ENCODE peak calls at places on chromosome 14, in ten cellular contexts. R is AG04449; V is stimulated activated CD4-positive, alpha-beta T cell treated with anti-CD3 and anti-CD28 coated beads, Interleukin-15, amount 100 ng/mL, for 24 hours; D is stimulated activated CD8-positive, alpha-beta memory T cell treated with anti-CD3 and anti-CD28 coated beads, Interleukin-15, amount 100 ng/mL, for 24 hours; L is HepG2; A is GM13977; E is Peyer's patch; Z is NCI-H526; S is T-cell; H is T-helper 2 cell treated with Interferon-gamma antibody and Interleukin-4, amounts not matched to agents 5 μg/mL and 100 μg/mL, for 36 hours. T is an unnamed sample.

GRCh38 chr14:31229009-31229408 is 21.4 kb upstream of the HECTD1 start:
- DNase-seq in L (no peak), S (no peak), E (no peak), R (no peak), Z (no peak), H (no peak), V (no peak), A (peak; percentile 69), D (no peak), T (no peak)

GRCh38 chr14:105944632-105945610 is 418.5 kb downstream of the TMEM121 start:
- DNase-seq in V (peak; percentile 90), L (peak; percentile 67), Z (peak; percentile 53), S (peak; percentile 43), R (no peak), A (peak; percentile 53), D (peak; percentile 75), H (peak; percentile 73), E (peak; percentile 71), T (peak; percentile 35)

GRCh38 chr14:39426605-39427004 is 5.6 kb downstream of the FBXO33 start:
- DNase-seq in D (no peak), L (peak; percentile 56), A (no peak), Z (no peak), R (no peak), V (no peak), H (no peak), S (no peak), E (no peak), T (peak; percentile 20)

GRCh38 chr14:74401504-74402241 is 24.3 kb downstream of the SYNDIG1L start:
- DNase-seq in D (peak; percentile 8), E (peak; percentile 88), R (no peak), S (peak; percentile 60), V (peak; percentile 70), Z (no peak), L (no peak), H (peak; percentile 29), A (peak; percentile 84), T (no peak)

GRCh38 chr14:68018598-68018997 is 199.0 kb downstream of the RAD51B start:
- DNase-seq in L (peak; percentile 30), Z (peak; percentile 76), R (no peak), A (no peak), S (no peak), D (no peak), H (no peak), V (no peak), E (no peak), T (no peak)

GRCh38 chr14:106372870-106373657 is 846.7 kb downstream of the TMEM121 start:
- DNase-seq in V (peak; percentile 89), R (no peak), H (peak; percentile 72), S (peak; percentile 67), Z (peak; percentile 67), L (peak; percentile 42), E (peak; percentile 88), D (peak; percentile 45), A (peak; percentile 72), T (peak; percentile 69)

GRCh38 chr14:20799444-20799843 is 3.2 kb downstream of the RNASE1 start:
- DNase-seq in Z (no peak), R (no peak), L (no peak), H (no peak), E (no peak), S (no peak), V (no peak), A (no peak), D (no peak), T (no peak)

GRCh38 chr14:33990790-33991189 is 39.9 kb upstream of the EGLN3 start:
- DNase-seq in L (no peak), R (no peak), H (no peak), Z (no peak), V (no peak), S (no peak), E (no peak), A (no peak), D (no peak), T (no peak)

GRCh38 chr14:100623961-100624360 is 36.7 kb upstream of the BEGAIN start:
- DNase-seq in S (no peak), A (no peak), D (no peak), V (no peak), Z (no peak), H (no peak), R (no peak), L (no peak), E (no peak), T (no peak)

GRCh38 chr14:22976620-22977433 is 5.5 kb downstream of the AJUBA start:
- DNase-seq in D (no peak), Z (peak; percentile 98), L (peak; percentile 99), H (no peak), E (no peak), R (no peak), V (no peak), A (no peak), S (no peak), T (no peak)

GRCh38 chr14:24441904-24442239 is 704 bp downstream of the SDR39U1 start:
- DNase-seq in R (no peak), E (no peak), H (no peak), Z (peak; percentile 39), S (no peak), L (no peak), V (no peak), D (no peak), A (no peak), T (peak; percentile 52)

GRCh38 chr14:29243355-29243754 is 476.8 kb downstream of the FOXG1 start:
- DNase-seq in A (no peak), Z (no peak), H (no peak), D (no peak), S (no peak), R (no peak), L (no peak), V (no peak), E (no peak), T (peak; percentile 26)

GRCh38 chr14:37697489-37698121 is 102.2 kb downstream of the TTC6 start:
- DNase-seq in H (no peak), S (no peak), R (peak; percentile 33), A (no peak), L (peak; percentile 96), D (no peak), E (no peak), V (no peak), Z (no peak), T (no peak)

GRCh38 chr14:26522985-26523384 is 74.8 kb downstream of the NOVA1 start:
- DNase-seq in Z (no peak), L (no peak), V (no peak), S (no peak), A (no peak), R (peak; percentile 59), E (no peak), D (no peak), H (no peak), T (no peak)

GRCh38 chr14:68403794-68404522 is 388.9 kb downstream of the ZFP36L1 start:
- DNase-seq in V (no peak), D (no peak), R (no peak), L (no peak), H (no peak), Z (no peak), E (no peak), S (no peak), A (no peak), T (no peak)

GRCh38 chr14:68547305-68548193 is 245.3 kb downstream of the ZFP36L1 start:
- DNase-seq in S (no peak), D (no peak), Z (no peak), V (no peak), R (peak; percentile 70), H (no peak), E (no peak), L (no peak), A (no peak), T (no peak)

T was measured in NCI-H345.